ENCODE peak calls at places on chromosomes 12 and 14, in five cellular contexts. One of them, this sample, is unnamed.

GRCh38 chr14:61698216-61698980 is 3.1 kb downstream of the HIF1A start:
- DNase-seq in heart left ventricle: no peak
- DNase-seq in K562: peak; percentile 46
- DNase-seq in choroid plexus epithelial cell: peak; percentile 60
- DNase-seq in HCT116: no peak
- DNase-seq in this sample: no peak

GRCh38 chr12:9635014-9635413 is 27.3 kb upstream of the KLRB1 start:
- DNase-seq in choroid plexus epithelial cell: no peak
- DNase-seq in heart left ventricle: no peak
- DNase-seq in K562: no peak
- DNase-seq in HCT116: no peak
- DNase-seq in this sample: no peak

GRCh38 chr14:64502476-64503183 is 1.0 kb downstream of the ZBTB25 start:
- DNase-seq in choroid plexus epithelial cell: peak; percentile 39
- DNase-seq in K562: peak; percentile 57
- DNase-seq in heart left ventricle: no peak
- DNase-seq in HCT116: no peak
- DNase-seq in this sample: no peak

GRCh38 chr14:79587194-79587593 is 624.1 kb downstream of the DIO2 start:
- DNase-seq in heart left ventricle: no peak
- DNase-seq in K562: no peak
- DNase-seq in HCT116: no peak
- DNase-seq in choroid plexus epithelial cell: peak; percentile 89
- DNase-seq in this sample: no peak

GRCh38 chr14:84006643-84007137 is 1523.3 kb upstream of the FLRT2 start:
- DNase-seq in HCT116: no peak
- DNase-seq in K562: no peak
- DNase-seq in heart left ventricle: no peak
- DNase-seq in choroid plexus epithelial cell: peak; percentile 34
- DNase-seq in this sample: no peak

GRCh38 chr14:65999865-66000264 is 486.3 kb upstream of the CCDC196 start:
- DNase-seq in HCT116: no peak
- DNase-seq in K562: no peak
- DNase-seq in heart left ventricle: no peak
- DNase-seq in choroid plexus epithelial cell: no peak
- DNase-seq in this sample: no peak

GRCh38 chr14:26525057-26525456 is 72.8 kb downstream of the NOVA1 start:
- DNase-seq in HCT116: no peak
- DNase-seq in choroid plexus epithelial cell: no peak
- DNase-seq in heart left ventricle: no peak
- DNase-seq in K562: no peak
- DNase-seq in this sample: no peak

GRCh38 chr12:70180140-70180539 is 63.1 kb upstream of the CNOT2 start:
- DNase-seq in HCT116: no peak
- DNase-seq in heart left ventricle: no peak
- DNase-seq in choroid plexus epithelial cell: no peak
- DNase-seq in K562: no peak
- DNase-seq in this sample: no peak

GRCh38 chr12:115411121-115411520 is 727.1 kb upstream of the TBX3 start:
- DNase-seq in K562: no peak
- DNase-seq in heart left ventricle: no peak
- DNase-seq in choroid plexus epithelial cell: peak; percentile 74
- DNase-seq in HCT116: no peak
- DNase-seq in this sample: no peak

GRCh38 chr14:99317231-99318090 is 45.5 kb upstream of the BCL11B start:
- DNase-seq in K562: no peak
- DNase-seq in heart left ventricle: no peak
- DNase-seq in choroid plexus epithelial cell: no peak
- DNase-seq in HCT116: no peak
- DNase-seq in this sample: no peak

GRCh38 chr12:17214910-17215309 is 608.9 kb upstream of the LMO3 start:
- DNase-seq in choroid plexus epithelial cell: no peak
- DNase-seq in heart left ventricle: no peak
- DNase-seq in K562: no peak
- DNase-seq in HCT116: no peak
- DNase-seq in this sample: no peak

GRCh38 chr12:131513606-131514005 is 197.3 kb upstream of the SFSWAP start:
- DNase-seq in heart left ventricle: no peak
- DNase-seq in choroid plexus epithelial cell: no peak
- DNase-seq in K562: no peak
- DNase-seq in HCT116: no peak
- DNase-seq in this sample: no peak

GRCh38 chr12:4958697-4959375 is 49.1 kb downstream of the KCNA1 start:
- DNase-seq in choroid plexus epithelial cell: no peak
- DNase-seq in K562: no peak
- DNase-seq in HCT116: no peak
- DNase-seq in heart left ventricle: no peak
- DNase-seq in this sample: no peak

GRCh38 chr14:74595006-74595735 is 16.9 kb downstream of the LTBP2 start:
- DNase-seq in heart left ventricle: peak; percentile 87
- DNase-seq in K562: no peak
- DNase-seq in HCT116: no peak
- DNase-seq in choroid plexus epithelial cell: peak; percentile 58
- DNase-seq in this sample: no peak

GRCh38 chr12:30525171-30525570 is 170.5 kb downstream of the IPO8 start:
- DNase-seq in heart left ventricle: no peak
- DNase-seq in K562: no peak
- DNase-seq in choroid plexus epithelial cell: no peak
- DNase-seq in HCT116: no peak
- DNase-seq in this sample: no peak

GRCh38 chr12:124318336-124319020 is 23.6 kb downstream of the RFLNA start:
- DNase-seq in choroid plexus epithelial cell: no peak
- DNase-seq in heart left ventricle: no peak
- DNase-seq in K562: no peak
- DNase-seq in HCT116: no peak
- DNase-seq in this sample: no peak

GRCh38 chr14:102508410-102508773 is 1.2 kb downstream of the ANKRD9 start:
- DNase-seq in heart left ventricle: peak; percentile 75
- DNase-seq in K562: peak; percentile 87
- DNase-seq in choroid plexus epithelial cell: no peak
- DNase-seq in HCT116: no peak
- DNase-seq in this sample: no peak

GRCh38 chr12:111462134-111462821 is 56.6 kb downstream of the SH2B3 start:
- DNase-seq in heart left ventricle: no peak
- DNase-seq in K562: no peak
- DNase-seq in HCT116: no peak
- DNase-seq in choroid plexus epithelial cell: peak; percentile 55
- DNase-seq in this sample: no peak

GRCh38 chr12:128190052-128190451 is 76.9 kb upstream of the TMEM132C start:
- DNase-seq in heart left ventricle: no peak
- DNase-seq in K562: no peak
- DNase-seq in HCT116: no peak
- DNase-seq in choroid plexus epithelial cell: no peak
- DNase-seq in this sample: no peak

GRCh38 chr12:89414851-89415250 is 62.5 kb upstream of the DUSP6 start:
- DNase-seq in K562: no peak
- DNase-seq in HCT116: no peak
- DNase-seq in choroid plexus epithelial cell: peak; percentile 59
- DNase-seq in heart left ventricle: no peak
- DNase-seq in this sample: no peak

GRCh38 chr12:67630373-67631088 is 18.0 kb upstream of the DYRK2 start:
- DNase-seq in heart left ventricle: peak; percentile 47
- DNase-seq in HCT116: no peak
- DNase-seq in K562: peak; percentile 28
- DNase-seq in choroid plexus epithelial cell: peak; percentile 52
- DNase-seq in this sample: peak; percentile 58

GRCh38 chr12:34396006-34396860 is 373.9 kb downstream of the ALG10 start:
- DNase-seq in HCT116: no peak
- DNase-seq in K562: no peak
- DNase-seq in heart left ventricle: peak; percentile 8
- DNase-seq in choroid plexus epithelial cell: no peak
- DNase-seq in this sample: no peak

GRCh38 chr14:36022765-36023415 is 153.6 kb downstream of the PTCSC3 start:
- DNase-seq in heart left ventricle: no peak
- DNase-seq in K562: no peak
- DNase-seq in choroid plexus epithelial cell: no peak
- DNase-seq in HCT116: no peak
- DNase-seq in this sample: no peak

GRCh38 chr14:78530078-78530477 is 359.9 kb downstream of the NRXN3 start:
- DNase-seq in choroid plexus epithelial cell: peak; percentile 13
- DNase-seq in heart left ventricle: no peak
- DNase-seq in K562: peak; percentile 44
- DNase-seq in HCT116: no peak
- DNase-seq in this sample: no peak

GRCh38 chr12:4806439-4807115 is 86.4 kb downstream of the GALNT8 start:
- DNase-seq in heart left ventricle: no peak
- DNase-seq in HCT116: no peak
- DNase-seq in choroid plexus epithelial cell: no peak
- DNase-seq in K562: no peak
- DNase-seq in this sample: no peak

GRCh38 chr12:76863811-76864210 is 15.0 kb downstream of the CSRP2 start:
- DNase-seq in K562: no peak
- DNase-seq in HCT116: no peak
- DNase-seq in choroid plexus epithelial cell: no peak
- DNase-seq in heart left ventricle: no peak
- DNase-seq in this sample: no peak

GRCh38 chr12:76866146-76866545 is 12.7 kb downstream of the CSRP2 start:
- DNase-seq in heart left ventricle: no peak
- DNase-seq in choroid plexus epithelial cell: no peak
- DNase-seq in K562: no peak
- DNase-seq in HCT116: no peak
- DNase-seq in this sample: no peak

GRCh38 chr12:76860301-76860700 is 18.5 kb downstream of the CSRP2 start:
- DNase-seq in HCT116: no peak
- DNase-seq in K562: no peak
- DNase-seq in choroid plexus epithelial cell: no peak
- DNase-seq in heart left ventricle: no peak
- DNase-seq in this sample: no peak

GRCh38 chr12:76864791-76865400 is 13.9 kb downstream of the CSRP2 start:
- DNase-seq in HCT116: no peak
- DNase-seq in choroid plexus epithelial cell: no peak
- DNase-seq in heart left ventricle: no peak
- DNase-seq in K562: no peak
- DNase-seq in this sample: no peak

GRCh38 chr12:76863005-76863670 is 15.7 kb downstream of the CSRP2 start:
- DNase-seq in heart left ventricle: no peak
- DNase-seq in choroid plexus epithelial cell: peak; percentile 48
- DNase-seq in K562: no peak
- DNase-seq in HCT116: no peak
- DNase-seq in this sample: no peak
- H3K4me3 ChIP-seq in heart left ventricle: no peak overlapping the region
- H3K4me3 ChIP-seq in choroid plexus epithelial cell: no peak overlapping the region
- H3K4me3 ChIP-seq in K562: no peak overlapping the region
- H3K4me3 ChIP-seq in HCT116: no peak overlapping the region
- H3K4me3 ChIP-seq in this sample: no peak overlapping the region

DNA sequence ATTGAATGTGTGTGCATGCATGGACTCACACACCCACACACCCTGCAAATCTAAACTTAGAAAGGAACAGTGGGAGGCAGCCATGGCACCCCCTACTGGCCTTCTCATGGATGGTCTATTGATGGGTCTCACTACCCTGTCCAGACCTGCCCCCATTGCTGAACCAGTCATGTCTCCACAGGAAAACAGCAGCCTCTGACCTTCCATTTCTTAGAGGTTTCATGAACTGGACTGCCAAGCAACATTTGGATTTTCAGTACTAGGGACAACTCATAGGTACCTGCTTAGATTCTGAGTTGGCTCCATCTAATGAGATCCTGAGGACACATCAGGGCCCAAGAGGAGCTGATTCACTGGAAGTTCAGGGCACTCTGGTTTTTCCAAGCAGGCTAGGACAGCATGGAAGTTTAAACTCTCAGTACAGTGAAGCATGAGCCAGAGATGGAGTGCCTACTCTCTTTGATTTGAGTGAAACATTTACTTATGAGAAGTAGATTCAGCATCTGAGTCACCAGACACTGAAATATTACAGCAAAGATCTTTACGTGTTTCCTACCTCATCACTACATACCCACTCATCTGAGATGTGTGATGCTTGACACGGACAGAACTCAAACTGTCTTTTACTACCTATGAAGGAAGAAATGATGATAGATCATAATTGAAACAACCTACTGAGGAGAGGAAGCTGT is 98.9 kb upstream of the PLEKHG7 start:
- DNase-seq in K562: no peak
- DNase-seq in choroid plexus epithelial cell: no peak
- DNase-seq in HCT116: no peak
- DNase-seq in heart left ventricle: no peak
- DNase-seq in this sample: no peak
- TF ChIP-seq CTCF in K562: no peak
- TF ChIP-seq CTCF in choroid plexus epithelial cell: peak; percentile 27
- TF ChIP-seq CTCF in HCT116: peak; percentile 31
- TF ChIP-seq CTCF in heart left ventricle: no peak
- TF ChIP-seq CTCF in this sample: peak; percentile 33

GRCh38 chr12:104303538-104304151 is at the start of gene EID3:
- DNase-seq in heart left ventricle: peak; percentile 92
- DNase-seq in K562: no peak
- DNase-seq in choroid plexus epithelial cell: peak; percentile 82
- DNase-seq in HCT116: no peak
- DNase-seq in this sample: no peak
- H3K4me3 ChIP-seq in heart left ventricle: peak within 1 kb of the TSS; percentile 46
- H3K4me3 ChIP-seq in K562: no peak within 1 kb of the TSS
- H3K4me3 ChIP-seq in choroid plexus epithelial cell: peak within 1 kb of the TSS; percentile 53
- H3K4me3 ChIP-seq in HCT116: no peak within 1 kb of the TSS
- H3K4me3 ChIP-seq in this sample: peak within 1 kb of the TSS; percentile 43

DNA sequence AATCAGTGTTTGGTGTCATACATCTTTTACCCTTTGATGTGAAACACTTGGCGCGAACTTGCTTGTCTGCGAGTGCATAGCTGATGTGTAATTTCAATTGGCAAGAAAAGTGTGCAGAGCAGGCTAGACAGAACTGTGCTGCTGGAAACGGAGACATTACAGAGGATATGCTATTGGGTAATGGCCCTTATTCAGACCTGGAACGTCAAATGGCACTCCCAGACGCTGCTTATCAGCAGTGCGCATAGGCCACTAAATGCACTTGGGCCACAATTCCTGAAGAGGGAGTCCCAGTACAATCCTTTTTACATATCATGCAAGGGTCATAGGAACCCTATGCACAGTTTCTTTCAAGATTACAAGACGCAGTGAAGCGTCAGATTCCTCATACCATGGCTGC is 15.7 kb upstream of the SLC10A1 start:
- DNase-seq in heart left ventricle: no peak
- DNase-seq in K562: peak; percentile 21
- DNase-seq in HCT116: no peak
- DNase-seq in choroid plexus epithelial cell: no peak
- DNase-seq in this sample: no peak
- TF ChIP-seq CTCF in heart left ventricle: no peak
- TF ChIP-seq CTCF in K562: no peak
- TF ChIP-seq CTCF in HCT116: peak; percentile 35
- TF ChIP-seq CTCF in choroid plexus epithelial cell: no peak
- TF ChIP-seq CTCF in this sample: no peak

GRCh38 chr12:851913-852312 is 97.6 kb downstream of the RAD52 start:
- DNase-seq in HCT116: no peak
- DNase-seq in heart left ventricle: no peak
- DNase-seq in choroid plexus epithelial cell: peak; percentile 84
- DNase-seq in K562: no peak
- DNase-seq in this sample: no peak
- H3K4me3 ChIP-seq in HCT116: no peak overlapping the region
- H3K4me3 ChIP-seq in heart left ventricle: no peak overlapping the region
- H3K4me3 ChIP-seq in choroid plexus epithelial cell: no peak overlapping the region
- H3K4me3 ChIP-seq in K562: no peak overlapping the region
- H3K4me3 ChIP-seq in this sample: no peak overlapping the region

GRCh38 chr12:3313655-3314305 is 177.2 kb upstream of the PRMT8 start:
- DNase-seq in choroid plexus epithelial cell: peak; percentile 44
- DNase-seq in HCT116: no peak
- DNase-seq in heart left ventricle: no peak
- DNase-seq in K562: peak; percentile 12
- DNase-seq in this sample: no peak
- TF ChIP-seq CTCF in choroid plexus epithelial cell: peak; percentile 61
- TF ChIP-seq CTCF in HCT116: peak; percentile 56
- TF ChIP-seq CTCF in heart left ventricle: peak; percentile 50
- TF ChIP-seq CTCF in K562: peak; percentile 4
- TF ChIP-seq CTCF in this sample: peak; percentile 55

This sample was measured in GM12864.